ENCODE peak calls at places on chromosomes 11 and 22, in five cellular contexts. One of them, this sample, is unnamed. For H3K4me1, the result is how much of the 10 kb centered on the place peaks cover.

GRCh38 chr11:6962673-6963072 is 36.4 kb downstream of the ZNF215 start:
- DNase-seq in naive thymus-derived CD4-positive, alpha-beta T cell: no peak
- DNase-seq in Peyer's patch: no peak
- DNase-seq in sigmoid colon: no peak
- DNase-seq in mesendoderm: no peak
- DNase-seq in this sample: no peak

GRCh38 chr22:29641781-29642355 is 38.4 kb downstream of the NF2 start:
- DNase-seq in naive thymus-derived CD4-positive, alpha-beta T cell: no peak
- DNase-seq in Peyer's patch: no peak
- DNase-seq in sigmoid colon: no peak
- DNase-seq in mesendoderm: no peak
- DNase-seq in this sample: no peak

GRCh38 chr22:50146440-50147228 is 23.9 kb upstream of the PANX2 start:
- DNase-seq in naive thymus-derived CD4-positive, alpha-beta T cell: no peak
- DNase-seq in Peyer's patch: peak
- DNase-seq in sigmoid colon: peak
- DNase-seq in mesendoderm: peak
- DNase-seq in this sample: no peak

GRCh38 chr11:130022799-130023198 is 20.2 kb upstream of the PRDM10 start:
- DNase-seq in naive thymus-derived CD4-positive, alpha-beta T cell: no peak
- DNase-seq in Peyer's patch: no peak
- DNase-seq in sigmoid colon: no peak
- DNase-seq in mesendoderm: no peak
- DNase-seq in this sample: no peak

GRCh38 chr11:29171350-29171950 is 845.4 kb downstream of the KCNA4 start:
- DNase-seq in naive thymus-derived CD4-positive, alpha-beta T cell: no peak
- DNase-seq in Peyer's patch: no peak
- DNase-seq in sigmoid colon: no peak
- DNase-seq in mesendoderm: no peak
- DNase-seq in this sample: no peak

GRCh38 chr22:41801886-41802285 is 1.4 kb downstream of the CCDC134 start:
- DNase-seq in naive thymus-derived CD4-positive, alpha-beta T cell: no peak
- DNase-seq in Peyer's patch: no peak
- DNase-seq in sigmoid colon: no peak
- DNase-seq in mesendoderm: no peak
- DNase-seq in this sample: no peak

GRCh38 chr11:133892584-133893380 is 47.5 kb upstream of the SPATA19 start:
- DNase-seq in naive thymus-derived CD4-positive, alpha-beta T cell: no peak
- DNase-seq in Peyer's patch: peak
- DNase-seq in sigmoid colon: peak
- DNase-seq in mesendoderm: no peak
- DNase-seq in this sample: no peak

GRCh38 chr11:6298605-6299004 is 21.7 kb downstream of the CAVIN3 start:
- DNase-seq in naive thymus-derived CD4-positive, alpha-beta T cell: no peak
- DNase-seq in Peyer's patch: peak
- DNase-seq in sigmoid colon: no peak
- DNase-seq in mesendoderm: peak
- DNase-seq in this sample: no peak

GRCh38 chr11:58928082-58928574 is 11.2 kb upstream of the GLYATL1 start:
- DNase-seq in naive thymus-derived CD4-positive, alpha-beta T cell: no peak
- DNase-seq in Peyer's patch: no peak
- DNase-seq in sigmoid colon: no peak
- DNase-seq in mesendoderm: peak
- DNase-seq in this sample: no peak

GRCh38 chr11:58688779-58689503 is 42.8 kb downstream of the GLYAT start:
- DNase-seq in naive thymus-derived CD4-positive, alpha-beta T cell: no peak
- DNase-seq in Peyer's patch: no peak
- DNase-seq in sigmoid colon: no peak
- DNase-seq in mesendoderm: no peak
- DNase-seq in this sample: no peak

GRCh38 chr11:20564811-20565210 is 34.6 kb upstream of the SLC6A5 start:
- DNase-seq in naive thymus-derived CD4-positive, alpha-beta T cell: no peak
- DNase-seq in Peyer's patch: no peak
- DNase-seq in sigmoid colon: no peak
- DNase-seq in mesendoderm: no peak
- DNase-seq in this sample: no peak

GRCh38 chr11:130854483-130854882 is 61.8 kb downstream of the SNX19 start:
- DNase-seq in naive thymus-derived CD4-positive, alpha-beta T cell: no peak
- DNase-seq in Peyer's patch: no peak
- DNase-seq in sigmoid colon: no peak
- DNase-seq in mesendoderm: no peak
- DNase-seq in this sample: no peak

GRCh38 chr11:35951659-35952058 is 7.8 kb downstream of the LDLRAD3 start:
- DNase-seq in naive thymus-derived CD4-positive, alpha-beta T cell: no peak
- DNase-seq in Peyer's patch: no peak
- DNase-seq in sigmoid colon: no peak
- DNase-seq in mesendoderm: no peak
- DNase-seq in this sample: no peak

GRCh38 chr11:23540101-23540561 is 679.9 kb upstream of the CCDC179 start:
- DNase-seq in naive thymus-derived CD4-positive, alpha-beta T cell: peak
- DNase-seq in Peyer's patch: peak
- DNase-seq in sigmoid colon: peak
- DNase-seq in mesendoderm: peak
- DNase-seq in this sample: no peak

GRCh38 chr11:40170076-40170475 is 1289.4 kb downstream of the LRRC4C start:
- DNase-seq in naive thymus-derived CD4-positive, alpha-beta T cell: no peak
- DNase-seq in Peyer's patch: no peak
- DNase-seq in sigmoid colon: no peak
- DNase-seq in mesendoderm: no peak
- DNase-seq in this sample: no peak

GRCh38 chr11:134498326-134499139 is 86.5 kb upstream of the B3GAT1 start:
- DNase-seq in naive thymus-derived CD4-positive, alpha-beta T cell: no peak
- DNase-seq in Peyer's patch: peak
- DNase-seq in sigmoid colon: peak
- DNase-seq in mesendoderm: no peak
- DNase-seq in this sample: no peak

GRCh38 chr11:8267831-8268529 is 4.3 kb upstream of the LMO1 start:
- DNase-seq in naive thymus-derived CD4-positive, alpha-beta T cell: peak
- DNase-seq in Peyer's patch: peak
- DNase-seq in sigmoid colon: peak
- DNase-seq in mesendoderm: no peak
- DNase-seq in this sample: no peak

GRCh38 chr11:88603499-88603898 is 266.0 kb upstream of the CTSC start:
- DNase-seq in naive thymus-derived CD4-positive, alpha-beta T cell: no peak
- DNase-seq in Peyer's patch: no peak
- DNase-seq in sigmoid colon: no peak
- DNase-seq in mesendoderm: no peak
- DNase-seq in this sample: no peak

GRCh38 chr11:133388975-133389568 is 143.2 kb downstream of the OPCML start:
- DNase-seq in naive thymus-derived CD4-positive, alpha-beta T cell: no peak
- DNase-seq in Peyer's patch: no peak
- DNase-seq in sigmoid colon: no peak
- DNase-seq in mesendoderm: peak
- DNase-seq in this sample: no peak

GRCh38 chr11:130829801-130830562 is 86.3 kb downstream of the SNX19 start:
- DNase-seq in naive thymus-derived CD4-positive, alpha-beta T cell: no peak
- DNase-seq in Peyer's patch: no peak
- DNase-seq in sigmoid colon: peak
- DNase-seq in mesendoderm: no peak
- DNase-seq in this sample: no peak

GRCh38 chr11:66867425-66868040 is 10.7 kb downstream of the LRFN4 start:
- DNase-seq in naive thymus-derived CD4-positive, alpha-beta T cell: no peak
- DNase-seq in Peyer's patch: no peak
- DNase-seq in sigmoid colon: no peak
- DNase-seq in mesendoderm: peak
- DNase-seq in this sample: no peak

GRCh38 chr11:95134491-95134890 is 44.8 kb downstream of the ENDOD1 start:
- DNase-seq in naive thymus-derived CD4-positive, alpha-beta T cell: no peak
- DNase-seq in Peyer's patch: no peak
- DNase-seq in sigmoid colon: no peak
- DNase-seq in mesendoderm: no peak
- DNase-seq in this sample: no peak

GRCh38 chr11:91979775-91980174 is 244.8 kb upstream of the FAT3 start:
- DNase-seq in naive thymus-derived CD4-positive, alpha-beta T cell: no peak
- DNase-seq in Peyer's patch: no peak
- DNase-seq in sigmoid colon: no peak
- DNase-seq in mesendoderm: no peak
- DNase-seq in this sample: no peak

GRCh38 chr11:122793500-122793899 is 44.8 kb upstream of the CRTAM start:
- DNase-seq in naive thymus-derived CD4-positive, alpha-beta T cell: no peak
- DNase-seq in Peyer's patch: no peak
- DNase-seq in sigmoid colon: no peak
- DNase-seq in mesendoderm: no peak
- DNase-seq in this sample: no peak

GRCh38 chr11:122795281-122795680 is 43.0 kb upstream of the CRTAM start:
- DNase-seq in naive thymus-derived CD4-positive, alpha-beta T cell: no peak
- DNase-seq in Peyer's patch: no peak
- DNase-seq in sigmoid colon: no peak
- DNase-seq in mesendoderm: no peak
- DNase-seq in this sample: no peak

GRCh38 chr11:122791836-122792235 is 46.5 kb upstream of the CRTAM start:
- DNase-seq in naive thymus-derived CD4-positive, alpha-beta T cell: no peak
- DNase-seq in Peyer's patch: no peak
- DNase-seq in sigmoid colon: no peak
- DNase-seq in mesendoderm: no peak
- DNase-seq in this sample: no peak

GRCh38 chr11:122797651-122798050 is 40.6 kb upstream of the CRTAM start:
- DNase-seq in naive thymus-derived CD4-positive, alpha-beta T cell: no peak
- DNase-seq in Peyer's patch: no peak
- DNase-seq in sigmoid colon: no peak
- DNase-seq in mesendoderm: no peak
- DNase-seq in this sample: no peak

DNA sequence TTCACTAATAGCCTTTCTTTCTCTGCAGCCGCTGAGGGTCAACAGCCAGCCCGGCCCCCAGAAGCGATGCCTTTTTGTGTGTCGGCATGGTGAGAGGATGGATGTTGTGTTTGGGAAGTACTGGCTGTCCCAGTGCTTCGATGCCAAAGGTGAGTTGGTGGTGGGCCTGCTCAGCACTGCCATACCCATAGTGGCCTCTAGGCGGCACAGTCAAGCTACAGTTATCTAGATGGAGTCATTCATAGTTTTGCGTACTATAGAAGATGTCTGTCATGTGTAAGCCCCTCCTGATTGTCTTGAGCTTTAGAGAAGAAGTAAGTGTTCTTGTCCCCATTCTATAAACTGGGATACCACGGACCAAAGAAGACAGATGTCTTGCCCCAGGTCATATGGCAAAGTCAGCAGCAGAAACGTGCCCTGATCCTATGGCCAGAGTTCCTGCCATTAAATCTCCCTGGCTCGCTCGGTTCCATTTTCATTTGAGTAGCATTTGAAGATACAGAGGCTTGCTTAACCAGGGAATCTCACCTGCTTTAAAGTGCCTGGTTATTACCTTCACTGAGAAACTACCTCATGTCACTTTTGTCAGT is 42.1 kb upstream of the CRTAM start:
- DNase-seq in naive thymus-derived CD4-positive, alpha-beta T cell: peak
- DNase-seq in Peyer's patch: peak
- DNase-seq in sigmoid colon: no peak
- DNase-seq in mesendoderm: peak
- DNase-seq in this sample: peak
- H3K4me1 ChIP-seq in naive thymus-derived CD4-positive, alpha-beta T cell: under half
- H3K4me1 ChIP-seq in Peyer's patch: under half
- H3K4me1 ChIP-seq in sigmoid colon: under half
- H3K4me1 ChIP-seq in mesendoderm: under half
- H3K4me1 ChIP-seq in this sample: under half

GRCh38 chr11:32388871-32389770 is 46.2 kb downstream of the WT1 start:
- DNase-seq in naive thymus-derived CD4-positive, alpha-beta T cell: no peak
- DNase-seq in Peyer's patch: no peak
- DNase-seq in sigmoid colon: no peak
- DNase-seq in mesendoderm: no peak
- DNase-seq in this sample: no peak

GRCh38 chr11:32391479-32391878 is 43.9 kb downstream of the WT1 start:
- DNase-seq in naive thymus-derived CD4-positive, alpha-beta T cell: no peak
- DNase-seq in Peyer's patch: no peak
- DNase-seq in sigmoid colon: no peak
- DNase-seq in mesendoderm: no peak
- DNase-seq in this sample: no peak

GRCh38 chr11:32390712-32391111 is 44.6 kb downstream of the WT1 start:
- DNase-seq in naive thymus-derived CD4-positive, alpha-beta T cell: no peak
- DNase-seq in Peyer's patch: no peak
- DNase-seq in sigmoid colon: no peak
- DNase-seq in mesendoderm: no peak
- DNase-seq in this sample: no peak

GRCh38 chr11:32392840-32393239 is 42.5 kb downstream of the WT1 start:
- DNase-seq in naive thymus-derived CD4-positive, alpha-beta T cell: no peak
- DNase-seq in Peyer's patch: no peak
- DNase-seq in sigmoid colon: no peak
- DNase-seq in mesendoderm: no peak
- DNase-seq in this sample: no peak

DNA sequence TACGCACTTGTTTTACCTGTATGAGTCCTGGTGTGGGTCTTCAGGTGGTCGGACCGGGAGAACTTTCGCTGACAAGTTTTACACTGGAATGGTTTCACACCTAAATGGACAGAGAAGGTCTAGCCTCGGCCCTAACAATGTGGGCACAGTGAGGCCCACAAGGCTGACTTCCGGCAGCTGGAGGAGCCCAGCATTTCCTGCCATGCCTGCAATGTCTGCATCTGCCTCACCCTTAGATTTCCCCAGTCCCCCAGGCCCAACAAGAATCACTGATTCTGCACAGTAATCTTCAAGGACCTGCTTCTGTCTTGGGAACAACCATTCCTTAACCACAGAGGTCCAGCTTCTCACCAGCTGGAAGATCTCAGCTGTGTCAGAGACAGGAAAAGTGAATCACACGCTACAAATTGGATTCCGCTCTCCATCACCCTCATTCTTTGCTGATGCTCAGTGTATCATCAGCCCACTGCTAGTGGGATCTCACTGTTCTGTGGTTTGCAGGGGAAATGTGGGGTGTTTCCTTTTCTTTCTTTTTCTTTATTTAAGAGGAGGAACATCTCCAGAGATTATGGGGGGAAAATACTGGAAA is 43.3 kb downstream of the WT1 start:
- DNase-seq in naive thymus-derived CD4-positive, alpha-beta T cell: no peak
- DNase-seq in Peyer's patch: no peak
- DNase-seq in sigmoid colon: no peak
- DNase-seq in mesendoderm: no peak
- DNase-seq in this sample: no peak
- H3K27ac ChIP-seq in naive thymus-derived CD4-positive, alpha-beta T cell: no peak
- H3K27ac ChIP-seq in Peyer's patch: no peak
- H3K27ac ChIP-seq in sigmoid colon: no peak
- H3K27ac ChIP-seq in mesendoderm: no peak
- H3K27ac ChIP-seq in this sample: no peak

DNA sequence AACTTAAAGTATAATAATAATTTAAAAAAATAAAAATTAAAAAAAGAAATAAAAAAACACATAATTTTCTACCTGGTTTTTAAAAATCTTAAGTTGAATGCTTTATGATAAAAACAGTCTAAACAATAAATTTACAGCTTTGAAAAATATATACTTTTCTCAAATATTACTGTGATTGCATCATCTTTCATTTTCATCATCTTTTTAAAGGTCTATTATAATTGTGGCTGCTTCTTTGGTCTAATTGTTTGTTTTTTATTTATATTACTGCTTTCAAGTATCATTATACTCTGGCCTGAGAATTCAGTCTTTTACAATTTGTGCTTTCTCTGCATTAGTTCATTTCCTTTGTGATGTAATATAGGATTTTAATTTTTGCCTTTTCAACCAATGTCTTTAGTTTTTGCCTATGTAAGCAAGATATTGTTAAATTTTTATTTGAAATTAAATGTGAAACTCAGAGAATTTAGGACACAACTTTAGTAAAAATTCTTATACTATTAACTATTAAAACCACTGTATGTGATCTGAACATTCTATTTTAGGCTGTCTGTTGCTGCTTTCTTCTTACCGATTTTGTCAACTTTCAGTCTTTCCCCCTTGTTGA is 7.3 kb downstream of the CYP2R1 start:
- DNase-seq in naive thymus-derived CD4-positive, alpha-beta T cell: no peak
- DNase-seq in Peyer's patch: no peak
- DNase-seq in sigmoid colon: no peak
- DNase-seq in mesendoderm: no peak
- DNase-seq in this sample: no peak
- H3K4me1 ChIP-seq in naive thymus-derived CD4-positive, alpha-beta T cell: under half
- H3K4me1 ChIP-seq in Peyer's patch: under half
- H3K4me1 ChIP-seq in sigmoid colon: under half
- H3K4me1 ChIP-seq in mesendoderm: under half
- H3K4me1 ChIP-seq in this sample: under half

GRCh38 chr11:27861706-27862430 is 161.6 kb upstream of the BDNF start:
- DNase-seq in naive thymus-derived CD4-positive, alpha-beta T cell: no peak
- DNase-seq in Peyer's patch: no peak
- DNase-seq in sigmoid colon: no peak
- DNase-seq in mesendoderm: no peak
- DNase-seq in this sample: no peak
- H3K27ac ChIP-seq in naive thymus-derived CD4-positive, alpha-beta T cell: no peak
- H3K27ac ChIP-seq in Peyer's patch: no peak
- H3K27ac ChIP-seq in sigmoid colon: peak
- H3K27ac ChIP-seq in mesendoderm: no peak
- H3K27ac ChIP-seq in this sample: no peak